ENCODE peak calls at places on chromosomes 7 and 10, in six cellular contexts. X, J, N, W, Q and O are unnamed samples.

GRCh38 chr7:121531175-121532070 is 135.3 kb upstream of the FAM3C start:
- DNase-seq in X (peak; percentile 20), J (peak; percentile 74), N (no peak), W (no peak), Q (no peak), O (no peak)

GRCh38 chr10:87038786-87039185 is 18.7 kb downstream of the FAM25A start:
- DNase-seq in X (peak; percentile 7), J (no peak), N (no peak), W (no peak), Q (no peak), O (no peak)

GRCh38 chr10:784759-785538 is 95.5 kb upstream of the DIP2C start:
- DNase-seq in X (peak; percentile 96), J (peak; percentile 84), N (peak; percentile 86), W (no peak), Q (peak; percentile 64), O (no peak)

GRCh38 chr7:30074422-30075030 is 46.3 kb downstream of the PLEKHA8 start:
- DNase-seq in X (peak; percentile 67), J (peak; percentile 70), N (peak; percentile 54), W (peak; percentile 30), Q (peak; percentile 79), O (peak; percentile 65)

GRCh38 chr10:129909531-129910286 is 54.4 kb downstream of the EBF3 start:
- DNase-seq in X (no peak), J (no peak), N (no peak), W (no peak), Q (no peak), O (no peak)

GRCh38 chr7:46485481-46486065 is 564.5 kb upstream of the IGFBP3 start:
- DNase-seq in X (peak; percentile 60), J (peak; percentile 95), N (no peak), W (no peak), Q (no peak), O (peak; percentile 66)

GRCh38 chr10:29689001-29689400 is 54.2 kb upstream of the SVIL start:
- DNase-seq in X (peak; percentile 80), J (peak; percentile 86), N (no peak), W (peak; percentile 21), Q (no peak), O (peak; percentile 16)

GRCh38 chr7:106744507-106745180 is 83.7 kb upstream of the CCDC71L start:
- DNase-seq in X (no peak), J (peak; percentile 13), N (no peak), W (no peak), Q (peak; percentile 69), O (no peak)

DNA sequence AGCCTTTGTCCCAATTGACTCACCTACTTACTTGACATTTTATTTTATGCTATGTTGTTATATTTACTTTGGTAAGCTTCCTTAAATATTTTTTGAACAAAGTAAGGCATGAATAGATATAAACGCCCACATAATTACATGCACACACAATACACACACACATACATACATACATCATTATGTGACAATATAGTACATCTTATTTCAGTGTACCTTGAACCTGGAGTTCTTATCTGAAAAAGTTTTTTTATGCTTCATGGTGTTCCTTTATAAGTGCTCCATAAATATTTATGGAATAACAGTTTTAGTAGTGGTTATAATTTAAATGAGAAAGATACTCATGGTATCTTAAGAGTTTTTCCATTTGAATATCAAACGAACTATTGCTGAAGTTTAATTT is 102.8 kb upstream of the MTPN start:
- DNase-seq in X (no peak), J (no peak), N (no peak), W (no peak), Q (no peak), O (no peak)
- H2AFZ ChIP-seq in X (no peak overlapping the region), J (no peak overlapping the region), N (no peak overlapping the region), W (no peak overlapping the region), Q (no peak overlapping the region), O (no peak overlapping the region)

GRCh38 chr10:13117842-13118783 is 18.1 kb downstream of the OPTN start:
- DNase-seq in X (no peak), J (no peak), N (no peak), W (no peak), Q (no peak), O (no peak)

GRCh38 chr10:13120786-13121499 is 21.0 kb downstream of the OPTN start:
- DNase-seq in X (no peak), J (no peak), N (no peak), W (no peak), Q (no peak), O (no peak)

GRCh38 chr10:13118784-13119133 is 18.8 kb downstream of the OPTN start:
- DNase-seq in X (no peak), J (no peak), N (no peak), W (no peak), Q (no peak), O (no peak)

GRCh38 chr10:13115832-13116793 is 16.1 kb downstream of the OPTN start:
- DNase-seq in X (no peak), J (no peak), N (no peak), W (no peak), Q (no peak), O (no peak)

GRCh38 chr10:13121500-13121854 is 21.5 kb downstream of the OPTN start:
- DNase-seq in X (no peak), J (no peak), N (no peak), W (no peak), Q (no peak), O (no peak)
- H2AFZ ChIP-seq in X (no peak overlapping the region), J (no peak overlapping the region), N (no peak overlapping the region), W (no peak overlapping the region), Q (no peak overlapping the region), O (no peak overlapping the region)

GRCh38 chr10:62237506-62237905 is 31.1 kb downstream of the RTKN2 start:
- DNase-seq in X (no peak), J (no peak), N (no peak), W (no peak), Q (no peak), O (no peak)

GRCh38 chr10:62243647-62243997 is 25.0 kb downstream of the RTKN2 start:
- DNase-seq in X (no peak), J (no peak), N (no peak), W (no peak), Q (no peak), O (no peak)

GRCh38 chr10:62234284-62234605 is 34.4 kb downstream of the RTKN2 start:
- DNase-seq in X (no peak), J (no peak), N (no peak), W (no peak), Q (no peak), O (no peak)

GRCh38 chr10:62239994-62240393 is 28.6 kb downstream of the RTKN2 start:
- DNase-seq in X (peak; percentile 46), J (no peak), N (no peak), W (no peak), Q (no peak), O (no peak)

GRCh38 chr10:62238880-62239279 is 29.8 kb downstream of the RTKN2 start:
- DNase-seq in X (no peak), J (no peak), N (no peak), W (no peak), Q (no peak), O (no peak)
- H2AFZ ChIP-seq in X (no peak overlapping the region), J (no peak overlapping the region), N (no peak overlapping the region), W (no peak overlapping the region), Q (no peak overlapping the region), O (no peak overlapping the region)

DNA sequence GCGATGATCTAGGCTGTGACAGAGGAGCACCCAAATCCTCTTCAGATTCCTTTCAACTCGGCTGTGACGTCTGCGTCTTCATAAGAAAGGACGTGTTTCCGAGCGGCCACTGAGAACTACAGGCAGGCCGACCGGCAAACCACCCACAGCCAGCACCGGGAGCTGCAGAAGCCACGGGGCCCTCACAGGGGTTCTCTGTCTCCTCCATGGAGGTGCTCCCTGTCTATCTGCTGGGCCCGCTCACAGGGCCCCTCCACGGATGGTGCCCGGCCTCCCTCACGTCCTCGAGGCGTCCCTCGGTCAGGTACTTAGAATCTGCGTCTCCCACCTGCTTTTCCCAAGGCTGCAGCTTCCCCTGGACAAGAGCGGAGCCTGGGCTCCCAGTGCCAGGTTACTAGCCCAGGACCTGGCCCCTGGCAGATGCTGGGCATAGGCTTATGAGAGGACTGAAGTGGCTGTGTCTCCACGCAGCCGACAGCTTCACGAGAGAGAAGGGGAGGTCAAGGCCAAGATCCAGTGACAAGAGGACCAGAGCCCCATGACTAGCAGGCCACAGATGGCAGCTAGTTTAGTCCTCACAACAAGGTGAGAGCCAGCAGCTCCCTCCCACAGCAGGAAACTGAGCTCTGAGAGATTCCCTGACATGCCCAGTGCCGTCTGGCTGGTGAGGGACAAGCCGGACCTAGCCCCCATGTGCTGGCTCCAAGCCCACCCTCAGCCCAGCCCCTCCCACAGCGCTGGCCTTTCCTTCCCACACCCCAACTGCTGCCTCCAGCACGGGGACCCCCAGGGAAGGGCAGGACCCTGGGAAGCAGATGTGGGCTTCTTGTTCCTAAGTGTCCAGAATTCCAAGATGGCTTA is 8.2 kb upstream of the FAM20C start:
- DNase-seq in X (no peak), J (no peak), N (no peak), W (no peak), Q (no peak), O (no peak)
- H2AFZ ChIP-seq in X (no peak overlapping the region), J (no peak overlapping the region), N (no peak overlapping the region), W (no peak overlapping the region), Q (no peak overlapping the region), O (no peak overlapping the region)

DNA sequence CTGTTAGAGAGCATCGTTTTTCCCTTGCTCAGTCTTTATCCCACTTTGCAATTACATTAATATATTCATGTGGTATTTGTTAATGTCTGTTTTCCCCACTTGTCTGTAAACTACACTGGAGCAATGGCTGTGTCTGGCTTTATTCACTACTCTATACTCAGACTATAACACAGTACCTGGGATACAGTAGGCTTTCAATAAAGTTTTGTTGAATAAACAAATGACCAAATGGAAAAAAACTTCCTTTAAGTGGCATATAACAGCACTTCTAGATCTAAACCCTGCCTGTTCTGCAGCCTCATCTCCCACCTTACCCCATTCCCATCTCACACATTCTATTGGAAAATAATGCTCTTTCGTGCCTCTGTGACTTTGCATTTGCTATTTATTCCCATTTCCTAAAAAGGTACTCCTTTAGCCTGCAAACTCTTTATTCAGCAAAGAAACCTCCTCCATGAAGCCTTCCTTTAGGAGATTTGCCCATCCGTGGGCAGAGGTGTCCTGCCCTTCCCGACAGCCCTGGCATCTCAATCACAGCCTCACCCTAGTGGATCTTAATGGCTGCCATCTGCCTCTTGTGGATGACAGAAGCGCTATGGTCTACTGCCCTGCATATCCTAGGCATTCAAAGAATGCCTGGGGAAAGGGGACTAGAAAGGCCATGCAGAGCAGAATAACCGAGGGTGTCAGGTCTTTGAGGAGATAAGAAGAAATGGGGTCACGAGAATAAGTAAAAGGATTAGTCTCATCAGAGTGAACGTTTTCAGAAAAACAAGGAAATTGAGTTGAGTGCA is 57.5 kb upstream of the SPOCK2 start:
- DNase-seq in X (no peak), J (no peak), N (no peak), W (no peak), Q (peak; percentile 74), O (no peak)
- H2AFZ ChIP-seq in X (no peak overlapping the region), J (no peak overlapping the region), N (no peak overlapping the region), W (no peak overlapping the region), Q (no peak overlapping the region), O (no peak overlapping the region)

GRCh38 chr10:125881192-125881591 is at the start of gene DHX32:
- DNase-seq in X (no peak), J (no peak), N (no peak), W (no peak), Q (peak; percentile 91), O (no peak)
- H2AFZ ChIP-seq in X (no peak within 1 kb of the TSS), J (no peak within 1 kb of the TSS), N (peak within 1 kb of the TSS; percentile 7), W (no peak within 1 kb of the TSS), Q (no peak within 1 kb of the TSS), O (no peak within 1 kb of the TSS)